ENCODE peak calls at places on chromosomes 4 and X, in nine cellular contexts. One of them, this sample, is unnamed.

GRCh38 chrX:18664947-18665346 is 7.0 kb downstream of the RS1 start:
- DNase-seq in OCI-LY7: no peak
- DNase-seq in adrenal gland: no peak
- DNase-seq in PC-9: no peak
- DNase-seq in IMR-90: no peak
- DNase-seq in stomach: no peak
- DNase-seq in kidney: no peak
- DNase-seq in dorsolateral prefrontal cortex: no peak
- DNase-seq in breast epithelium: no peak
- DNase-seq in this sample: no peak

GRCh38 chr4:37977471-37978452 is 17.6 kb downstream of the PTTG2 start:
- DNase-seq in OCI-LY7: peak
- DNase-seq in adrenal gland: peak
- DNase-seq in PC-9: peak
- DNase-seq in IMR-90: peak
- DNase-seq in stomach: peak
- DNase-seq in kidney: peak
- DNase-seq in dorsolateral prefrontal cortex: peak
- DNase-seq in breast epithelium: peak
- DNase-seq in this sample: peak

GRCh38 chr4:176967586-176967985 is 174.9 kb upstream of the VEGFC start:
- DNase-seq in OCI-LY7: no peak
- DNase-seq in adrenal gland: peak
- DNase-seq in PC-9: no peak
- DNase-seq in IMR-90: no peak
- DNase-seq in stomach: no peak
- DNase-seq in kidney: no peak
- DNase-seq in dorsolateral prefrontal cortex: no peak
- DNase-seq in breast epithelium: no peak
- DNase-seq in this sample: no peak

GRCh38 chr4:133641191-133641590 is 492.1 kb downstream of the PCDH10 start:
- DNase-seq in OCI-LY7: no peak
- DNase-seq in adrenal gland: no peak
- DNase-seq in PC-9: no peak
- DNase-seq in IMR-90: no peak
- DNase-seq in stomach: no peak
- DNase-seq in kidney: no peak
- DNase-seq in dorsolateral prefrontal cortex: no peak
- DNase-seq in breast epithelium: no peak
- DNase-seq in this sample: no peak

GRCh38 chr4:99614491-99614890 is 39.9 kb downstream of the MTTP start:
- DNase-seq in OCI-LY7: no peak
- DNase-seq in adrenal gland: no peak
- DNase-seq in PC-9: no peak
- DNase-seq in IMR-90: no peak
- DNase-seq in stomach: no peak
- DNase-seq in kidney: no peak
- DNase-seq in dorsolateral prefrontal cortex: no peak
- DNase-seq in breast epithelium: no peak
- DNase-seq in this sample: no peak

GRCh38 chrX:18255059-18255458 is 34.4 kb upstream of the BEND2 start:
- DNase-seq in OCI-LY7: no peak
- DNase-seq in adrenal gland: no peak
- DNase-seq in PC-9: no peak
- DNase-seq in IMR-90: no peak
- DNase-seq in stomach: no peak
- DNase-seq in kidney: no peak
- DNase-seq in dorsolateral prefrontal cortex: no peak
- DNase-seq in breast epithelium: no peak
- DNase-seq in this sample: no peak

GRCh38 chr4:172830295-172830764 is 338.3 kb upstream of the GALNT7 start:
- DNase-seq in OCI-LY7: peak
- DNase-seq in adrenal gland: no peak
- DNase-seq in PC-9: no peak
- DNase-seq in IMR-90: peak
- DNase-seq in stomach: no peak
- DNase-seq in kidney: no peak
- DNase-seq in dorsolateral prefrontal cortex: no peak
- DNase-seq in breast epithelium: no peak
- DNase-seq in this sample: no peak

GRCh38 chr4:157204634-157205244 is 15.8 kb upstream of the GRIA2 start:
- DNase-seq in OCI-LY7: no peak
- DNase-seq in adrenal gland: peak
- DNase-seq in PC-9: no peak
- DNase-seq in IMR-90: peak
- DNase-seq in stomach: no peak
- DNase-seq in kidney: peak
- DNase-seq in dorsolateral prefrontal cortex: no peak
- DNase-seq in breast epithelium: no peak
- DNase-seq in this sample: peak

GRCh38 chrX:34365482-34365881 is 233.4 kb upstream of the FAM47A start:
- DNase-seq in OCI-LY7: no peak
- DNase-seq in adrenal gland: no peak
- DNase-seq in PC-9: no peak
- DNase-seq in IMR-90: peak
- DNase-seq in stomach: no peak
- DNase-seq in kidney: no peak
- DNase-seq in dorsolateral prefrontal cortex: no peak
- DNase-seq in breast epithelium: no peak
- DNase-seq in this sample: no peak

GRCh38 chrX:46185923-46186810 is 359.1 kb downstream of the ZNF674 start:
- DNase-seq in OCI-LY7: no peak
- DNase-seq in adrenal gland: no peak
- DNase-seq in PC-9: no peak
- DNase-seq in IMR-90: no peak
- DNase-seq in stomach: no peak
- DNase-seq in kidney: no peak
- DNase-seq in dorsolateral prefrontal cortex: no peak
- DNase-seq in breast epithelium: no peak
- DNase-seq in this sample: no peak

GRCh38 chr4:152247271-152247975 is 288.5 kb downstream of the FBXW7 start:
- DNase-seq in OCI-LY7: no peak
- DNase-seq in adrenal gland: no peak
- DNase-seq in PC-9: no peak
- DNase-seq in IMR-90: no peak
- DNase-seq in stomach: no peak
- DNase-seq in kidney: no peak
- DNase-seq in dorsolateral prefrontal cortex: peak
- DNase-seq in breast epithelium: no peak
- DNase-seq in this sample: no peak

GRCh38 chr4:159360549-159360948 is 257.7 kb downstream of the RAPGEF2 start:
- DNase-seq in OCI-LY7: no peak
- DNase-seq in adrenal gland: no peak
- DNase-seq in PC-9: no peak
- DNase-seq in IMR-90: peak
- DNase-seq in stomach: no peak
- DNase-seq in kidney: no peak
- DNase-seq in dorsolateral prefrontal cortex: no peak
- DNase-seq in breast epithelium: no peak
- DNase-seq in this sample: no peak

GRCh38 chr4:1907848-1908525 is 36.8 kb downstream of the NSD2 start:
- DNase-seq in OCI-LY7: no peak
- DNase-seq in adrenal gland: no peak
- DNase-seq in PC-9: peak
- DNase-seq in IMR-90: no peak
- DNase-seq in stomach: no peak
- DNase-seq in kidney: no peak
- DNase-seq in dorsolateral prefrontal cortex: no peak
- DNase-seq in breast epithelium: no peak
- DNase-seq in this sample: no peak

GRCh38 chr4:126004936-126005335 is 690.2 kb downstream of the FAT4 start:
- DNase-seq in OCI-LY7: no peak
- DNase-seq in adrenal gland: no peak
- DNase-seq in PC-9: no peak
- DNase-seq in IMR-90: peak
- DNase-seq in stomach: no peak
- DNase-seq in kidney: no peak
- DNase-seq in dorsolateral prefrontal cortex: no peak
- DNase-seq in breast epithelium: no peak
- DNase-seq in this sample: no peak

GRCh38 chr4:27703771-27704170 is 843.1 kb downstream of the STIM2 start:
- DNase-seq in OCI-LY7: no peak
- DNase-seq in adrenal gland: no peak
- DNase-seq in PC-9: no peak
- DNase-seq in IMR-90: no peak
- DNase-seq in stomach: no peak
- DNase-seq in kidney: no peak
- DNase-seq in dorsolateral prefrontal cortex: no peak
- DNase-seq in breast epithelium: no peak
- DNase-seq in this sample: no peak

GRCh38 chr4:27701563-27701962 is 840.9 kb downstream of the STIM2 start:
- DNase-seq in OCI-LY7: no peak
- DNase-seq in adrenal gland: no peak
- DNase-seq in PC-9: no peak
- DNase-seq in IMR-90: peak
- DNase-seq in stomach: no peak
- DNase-seq in kidney: no peak
- DNase-seq in dorsolateral prefrontal cortex: no peak
- DNase-seq in breast epithelium: no peak
- DNase-seq in this sample: no peak

GRCh38 chr4:27702710-27703431 is 842.2 kb downstream of the STIM2 start:
- DNase-seq in OCI-LY7: peak
- DNase-seq in adrenal gland: no peak
- DNase-seq in PC-9: peak
- DNase-seq in IMR-90: peak
- DNase-seq in stomach: no peak
- DNase-seq in kidney: no peak
- DNase-seq in dorsolateral prefrontal cortex: no peak
- DNase-seq in breast epithelium: no peak
- DNase-seq in this sample: no peak
- H3K27ac ChIP-seq in OCI-LY7: no peak
- H3K27ac ChIP-seq in adrenal gland: no peak
- H3K27ac ChIP-seq in PC-9: no peak
- H3K27ac ChIP-seq in IMR-90: no peak
- H3K27ac ChIP-seq in stomach: no peak
- H3K27ac ChIP-seq in kidney: no peak
- H3K27ac ChIP-seq in dorsolateral prefrontal cortex: peak
- H3K27ac ChIP-seq in breast epithelium: no peak
- H3K27ac ChIP-seq in this sample: no peak

GRCh38 chr4:140247237-140247636 is 93.3 kb upstream of the MAML3 start:
- DNase-seq in OCI-LY7: no peak
- DNase-seq in adrenal gland: no peak
- DNase-seq in PC-9: no peak
- DNase-seq in IMR-90: no peak
- DNase-seq in stomach: no peak
- DNase-seq in kidney: no peak
- DNase-seq in dorsolateral prefrontal cortex: no peak
- DNase-seq in breast epithelium: no peak
- DNase-seq in this sample: no peak
- TF ChIP-seq CTCF in OCI-LY7: no peak
- TF ChIP-seq CTCF in adrenal gland: no peak
- TF ChIP-seq CTCF in PC-9: no peak
- TF ChIP-seq CTCF in IMR-90: no peak
- TF ChIP-seq CTCF in stomach: no peak
- TF ChIP-seq CTCF in kidney: no peak
- TF ChIP-seq CTCF in dorsolateral prefrontal cortex: no peak
- TF ChIP-seq CTCF in breast epithelium: no peak
- TF ChIP-seq CTCF in this sample: no peak

GRCh38 chrX:48068096-48068887 is 3.1 kb downstream of the ZNF630 start:
- DNase-seq in OCI-LY7: no peak
- DNase-seq in adrenal gland: no peak
- DNase-seq in PC-9: no peak
- DNase-seq in IMR-90: no peak
- DNase-seq in stomach: no peak
- DNase-seq in kidney: no peak
- DNase-seq in dorsolateral prefrontal cortex: no peak
- DNase-seq in breast epithelium: no peak
- DNase-seq in this sample: no peak

GRCh38 chrX:48071064-48071985 is at the start of gene ZNF630:
- DNase-seq in OCI-LY7: peak
- DNase-seq in adrenal gland: peak
- DNase-seq in PC-9: peak
- DNase-seq in IMR-90: peak
- DNase-seq in stomach: peak
- DNase-seq in kidney: peak
- DNase-seq in dorsolateral prefrontal cortex: no peak
- DNase-seq in breast epithelium: peak
- DNase-seq in this sample: peak

GRCh38 chrX:48076343-48076742 is 4.9 kb upstream of the ZNF630 start:
- DNase-seq in OCI-LY7: peak
- DNase-seq in adrenal gland: no peak
- DNase-seq in PC-9: no peak
- DNase-seq in IMR-90: no peak
- DNase-seq in stomach: no peak
- DNase-seq in kidney: no peak
- DNase-seq in dorsolateral prefrontal cortex: no peak
- DNase-seq in breast epithelium: no peak
- DNase-seq in this sample: no peak

DNA sequence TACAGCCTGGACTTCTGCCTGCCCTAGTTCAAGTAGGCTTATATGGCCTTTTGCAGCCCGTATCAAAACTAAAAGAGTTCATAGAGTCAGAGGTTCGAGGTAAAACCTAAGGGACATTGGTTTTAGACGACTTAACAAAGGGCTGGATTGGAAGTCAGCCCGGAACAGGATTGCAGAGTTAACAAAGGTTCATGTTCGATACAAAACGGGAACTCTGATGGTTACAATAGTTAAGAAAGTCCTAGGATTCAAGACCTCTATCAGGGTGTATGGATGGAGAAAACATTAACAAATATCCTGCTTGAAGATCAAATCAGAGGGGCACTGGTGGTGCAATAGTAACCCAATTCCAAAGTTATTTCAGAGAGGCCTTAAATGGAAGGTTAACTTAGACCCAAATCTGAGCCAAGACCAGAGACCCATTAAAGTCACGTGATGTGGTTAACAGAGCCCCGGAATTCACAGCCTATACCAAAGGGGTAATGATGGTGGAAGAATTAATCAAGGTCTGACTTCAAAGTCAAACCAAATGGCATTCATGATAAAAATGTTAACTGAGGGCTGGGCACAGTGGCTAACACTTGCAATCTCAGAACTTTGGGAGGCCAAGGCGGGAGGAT is 656 bp upstream of the ZNF630 start:
- DNase-seq in OCI-LY7: no peak
- DNase-seq in adrenal gland: no peak
- DNase-seq in PC-9: no peak
- DNase-seq in IMR-90: no peak
- DNase-seq in stomach: no peak
- DNase-seq in kidney: no peak
- DNase-seq in dorsolateral prefrontal cortex: no peak
- DNase-seq in breast epithelium: no peak
- DNase-seq in this sample: no peak
- H3K27ac ChIP-seq in OCI-LY7: no peak
- H3K27ac ChIP-seq in adrenal gland: no peak
- H3K27ac ChIP-seq in PC-9: no peak
- H3K27ac ChIP-seq in IMR-90: no peak
- H3K27ac ChIP-seq in stomach: peak
- H3K27ac ChIP-seq in kidney: no peak
- H3K27ac ChIP-seq in dorsolateral prefrontal cortex: no peak
- H3K27ac ChIP-seq in breast epithelium: peak
- H3K27ac ChIP-seq in this sample: peak

DNA sequence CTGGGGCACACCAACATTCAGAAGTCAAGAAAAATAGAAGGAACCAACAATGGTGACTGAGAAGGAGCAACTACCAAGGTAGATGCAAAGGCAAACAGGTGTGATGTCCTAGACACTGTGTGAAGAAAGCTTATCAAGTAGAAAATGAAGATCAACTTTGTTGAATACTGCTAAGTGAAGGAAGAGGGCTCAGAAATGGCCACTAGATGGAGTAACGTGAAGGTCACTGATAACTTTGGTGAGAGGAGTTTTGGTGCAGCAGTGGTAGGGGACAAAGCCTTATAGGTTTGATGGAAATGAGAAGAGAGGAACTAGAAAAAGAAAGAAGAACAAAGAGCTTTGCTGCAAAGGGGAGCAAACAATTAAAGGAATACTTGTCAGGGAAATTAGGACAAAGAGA is 23.5 kb downstream of the OTC start:
- DNase-seq in OCI-LY7: peak
- DNase-seq in adrenal gland: no peak
- DNase-seq in PC-9: no peak
- DNase-seq in IMR-90: no peak
- DNase-seq in stomach: no peak
- DNase-seq in kidney: no peak
- DNase-seq in dorsolateral prefrontal cortex: no peak
- DNase-seq in breast epithelium: no peak
- DNase-seq in this sample: no peak
- TF ChIP-seq CTCF in OCI-LY7: peak
- TF ChIP-seq CTCF in adrenal gland: peak
- TF ChIP-seq CTCF in PC-9: no peak
- TF ChIP-seq CTCF in IMR-90: peak
- TF ChIP-seq CTCF in stomach: no peak
- TF ChIP-seq CTCF in kidney: peak
- TF ChIP-seq CTCF in dorsolateral prefrontal cortex: no peak
- TF ChIP-seq CTCF in breast epithelium: no peak
- TF ChIP-seq CTCF in this sample: peak